ENCODE peak calls at places on chromosomes 11 and 22, in five cellular contexts. One of them, this sample, is unnamed.

GRCh38 chr11:1531961-1532586 is 40.0 kb downstream of the DUSP8 start:
- DNase-seq in lung: no peak
- DNase-seq in mammary epithelial cell: peak
- DNase-seq in ovary: no peak
- DNase-seq in body of pancreas: no peak
- DNase-seq in this sample: no peak

GRCh38 chr22:44811141-44811540 is 58.8 kb downstream of the ARHGAP8 start:
- DNase-seq in ovary: no peak
- DNase-seq in body of pancreas: no peak
- DNase-seq in lung: no peak
- DNase-seq in mammary epithelial cell: no peak
- DNase-seq in this sample: no peak

GRCh38 chr11:108697872-108698473 is 33.1 kb downstream of the DDX10 start:
- DNase-seq in mammary epithelial cell: peak
- DNase-seq in body of pancreas: peak
- DNase-seq in lung: peak
- DNase-seq in ovary: peak
- DNase-seq in this sample: peak

GRCh38 chr11:34798985-34799384 is 117.2 kb downstream of the APIP start:
- DNase-seq in ovary: no peak
- DNase-seq in body of pancreas: no peak
- DNase-seq in mammary epithelial cell: no peak
- DNase-seq in lung: no peak
- DNase-seq in this sample: no peak

GRCh38 chr11:116882386-116882785 is 45.0 kb upstream of the APOA1 start:
- DNase-seq in lung: no peak
- DNase-seq in ovary: no peak
- DNase-seq in body of pancreas: no peak
- DNase-seq in mammary epithelial cell: peak
- DNase-seq in this sample: no peak

GRCh38 chr11:72753341-72754148 is 1.3 kb upstream of the ARAP1 start:
- DNase-seq in body of pancreas: no peak
- DNase-seq in mammary epithelial cell: no peak
- DNase-seq in ovary: no peak
- DNase-seq in lung: no peak
- DNase-seq in this sample: no peak

GRCh38 chr11:86676533-86677154 is 4.2 kb upstream of the ME3 start:
- DNase-seq in mammary epithelial cell: no peak
- DNase-seq in lung: no peak
- DNase-seq in ovary: no peak
- DNase-seq in body of pancreas: no peak
- DNase-seq in this sample: no peak

GRCh38 chr11:132851247-132851646 is 681.1 kb downstream of the OPCML start:
- DNase-seq in lung: no peak
- DNase-seq in mammary epithelial cell: no peak
- DNase-seq in ovary: no peak
- DNase-seq in body of pancreas: no peak
- DNase-seq in this sample: no peak

GRCh38 chr22:25406510-25407210 is 157.8 kb upstream of the GRK3 start:
- DNase-seq in mammary epithelial cell: no peak
- DNase-seq in body of pancreas: no peak
- DNase-seq in lung: no peak
- DNase-seq in ovary: no peak
- DNase-seq in this sample: no peak

GRCh38 chr22:19376971-19377370 is 54.6 kb downstream of the HIRA start:
- DNase-seq in ovary: no peak
- DNase-seq in mammary epithelial cell: no peak
- DNase-seq in lung: no peak
- DNase-seq in body of pancreas: no peak
- DNase-seq in this sample: no peak

GRCh38 chr11:70281114-70281729 is 10.7 kb downstream of the PPFIA1 start:
- DNase-seq in body of pancreas: no peak
- DNase-seq in lung: no peak
- DNase-seq in mammary epithelial cell: no peak
- DNase-seq in ovary: no peak
- DNase-seq in this sample: no peak

GRCh38 chr11:70278994-70279393 is 8.5 kb downstream of the PPFIA1 start:
- DNase-seq in lung: no peak
- DNase-seq in ovary: no peak
- DNase-seq in body of pancreas: no peak
- DNase-seq in mammary epithelial cell: no peak
- DNase-seq in this sample: no peak

DNA sequence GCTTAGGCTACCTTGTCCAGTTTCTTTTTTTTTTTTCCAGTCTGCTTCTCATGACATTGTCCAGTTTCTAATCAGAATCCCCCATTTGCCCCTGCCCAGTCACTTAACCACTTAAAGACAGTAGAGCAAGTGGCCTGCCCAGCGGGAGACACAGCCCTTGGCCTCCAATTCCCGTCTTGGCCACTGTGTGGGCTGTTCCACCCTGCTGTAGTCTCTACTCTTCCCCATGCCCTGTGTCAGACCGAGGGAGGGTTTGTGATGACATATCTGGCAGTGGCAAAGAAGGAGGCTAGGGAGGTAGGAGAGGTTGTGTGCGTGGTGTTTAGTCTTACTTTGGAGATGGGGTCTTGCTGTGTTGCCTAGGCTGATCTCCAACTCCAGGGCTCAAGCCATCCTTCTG is 11.5 kb downstream of the PPFIA1 start:
- DNase-seq in lung: no peak
- DNase-seq in body of pancreas: no peak
- DNase-seq in ovary: no peak
- DNase-seq in mammary epithelial cell: no peak
- DNase-seq in this sample: no peak
- TF ChIP-seq CTCF in lung: no peak
- TF ChIP-seq CTCF in body of pancreas: no peak
- TF ChIP-seq CTCF in ovary: no peak
- TF ChIP-seq CTCF in mammary epithelial cell: no peak
- TF ChIP-seq CTCF in this sample: no peak

GRCh38 chr11:29333993-29334780 is 682.6 kb downstream of the KCNA4 start:
- DNase-seq in mammary epithelial cell: peak
- DNase-seq in lung: no peak
- DNase-seq in body of pancreas: no peak
- DNase-seq in ovary: no peak
- DNase-seq in this sample: no peak
- H3K4me3 ChIP-seq in mammary epithelial cell: no peak
- H3K4me3 ChIP-seq in lung: no peak
- H3K4me3 ChIP-seq in body of pancreas: no peak
- H3K4me3 ChIP-seq in ovary: no peak
- H3K4me3 ChIP-seq in this sample: no peak

GRCh38 chr11:90639687-90640086 is 416.8 kb upstream of the CHORDC1 start:
- DNase-seq in lung: no peak
- DNase-seq in mammary epithelial cell: peak
- DNase-seq in ovary: no peak
- DNase-seq in body of pancreas: no peak
- DNase-seq in this sample: peak
- TF ChIP-seq CTCF in lung: no peak
- TF ChIP-seq CTCF in mammary epithelial cell: peak
- TF ChIP-seq CTCF in ovary: no peak
- TF ChIP-seq CTCF in body of pancreas: no peak
- TF ChIP-seq CTCF in this sample: peak

DNA sequence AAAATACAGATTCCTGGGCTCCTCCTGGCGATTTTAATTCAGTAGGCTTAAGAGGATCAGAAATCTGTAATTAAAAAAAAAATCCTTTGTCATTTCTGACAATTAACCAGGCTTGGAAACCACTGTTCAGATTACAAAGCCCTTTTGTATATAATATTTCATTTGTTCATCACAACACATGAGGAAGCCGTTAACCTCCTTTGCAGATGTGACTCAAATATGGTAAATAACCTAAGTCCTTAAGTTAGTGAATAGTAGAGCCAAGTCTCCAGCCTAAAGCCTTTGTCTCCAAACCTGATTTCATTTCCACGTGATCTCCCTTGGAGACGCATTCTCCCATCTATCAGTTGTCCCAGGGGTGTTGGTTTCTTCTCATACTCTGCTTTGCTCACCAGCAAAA is 67.6 kb downstream of the UBASH3B start:
- DNase-seq in body of pancreas: no peak
- DNase-seq in ovary: no peak
- DNase-seq in mammary epithelial cell: no peak
- DNase-seq in lung: no peak
- DNase-seq in this sample: no peak
- H3K4me3 ChIP-seq in body of pancreas: no peak
- H3K4me3 ChIP-seq in ovary: no peak
- H3K4me3 ChIP-seq in mammary epithelial cell: no peak
- H3K4me3 ChIP-seq in lung: no peak
- H3K4me3 ChIP-seq in this sample: no peak

This sample was measured in epithelial cell of proximal tubule.